ENCODE peak calls at places on chromosome 16, in seven cellular contexts. Y is stimulated activated CD8-positive, alpha-beta memory T cell treated with anti-CD3 and anti-CD28 coated beads, Interleukin-12 subunit alpha, Interleukin-12 subunit beta, amount 100 ng/mL, for 1 hour; L is cardiac fibroblast; S is type B pancreatic cell; K is ovary; J is skeletal muscle cell; H is substantia nigra. D is an unnamed sample.

GRCh38 chr16:56910654-56911539 is 21.0 kb upstream of the HERPUD1 start:
- DNase-seq in L (peak), Y (no peak), J (peak), K (no peak), H (no peak), S (no peak), D (peak)

GRCh38 chr16:11880047-11880446 is 28.7 kb upstream of the RSL1D1 start:
- DNase-seq in L (no peak), Y (no peak), J (no peak), H (no peak), S (no peak), K (no peak), D (no peak)

GRCh38 chr16:82085380-82085779 is 50.3 kb downstream of the HSD17B2 start:
- DNase-seq in L (no peak), Y (no peak), K (no peak), J (no peak), H (no peak), S (no peak), D (no peak)

GRCh38 chr16:19389246-19389645 is 28.4 kb upstream of the TMC5 start:
- DNase-seq in H (no peak), S (no peak), K (no peak), Y (no peak), L (peak), J (no peak), D (peak)

GRCh38 chr16:49399594-49400364 is 26.2 kb downstream of the C16orf78 start:
- DNase-seq in K (no peak), H (no peak), Y (no peak), S (no peak), J (no peak), L (no peak), D (no peak)

GRCh38 chr16:81123092-81123852 is 27.1 kb upstream of the GCSH start:
- DNase-seq in K (no peak), J (no peak), H (no peak), Y (no peak), L (no peak), S (no peak), D (no peak)

GRCh38 chr16:1057252-1057932 is 15.2 kb upstream of the SSTR5 start:
- DNase-seq in Y (peak), H (no peak), S (no peak), L (peak), J (no peak), K (no peak), D (peak)

GRCh38 chr16:47611042-47611441 is 149.9 kb downstream of the PHKB start:
- DNase-seq in K (no peak), H (no peak), J (no peak), Y (no peak), L (no peak), S (no peak), D (no peak)

GRCh38 chr16:84378099-84378498 is 9.8 kb downstream of the ATP2C2 start:
- DNase-seq in Y (no peak), S (no peak), H (no peak), L (no peak), K (no peak), J (no peak), D (no peak)

GRCh38 chr16:47695746-47696145 is 234.6 kb downstream of the PHKB start:
- DNase-seq in Y (no peak), S (no peak), H (no peak), J (no peak), K (no peak), L (no peak), D (no peak)

GRCh38 chr16:73048292-73049050 is 543 bp upstream of the ZFHX3 start:
- DNase-seq in L (peak), H (no peak), Y (no peak), S (no peak), J (no peak), K (peak), D (peak)

GRCh38 chr16:6573577-6573976 is 759.1 kb upstream of the RBFOX1 start:
- DNase-seq in K (no peak), H (peak), S (no peak), Y (no peak), L (no peak), J (no peak), D (no peak)

GRCh38 chr16:52389045-52389444 is 157.9 kb downstream of the TOX3 start:
- DNase-seq in K (no peak), H (no peak), Y (no peak), L (no peak), J (no peak), S (no peak), D (no peak)

GRCh38 chr16:11903906-11904305 is 11.8 kb downstream of the GSPT1 start:
- DNase-seq in J (no peak), H (no peak), Y (no peak), L (no peak), K (no peak), S (no peak), D (no peak)

GRCh38 chr16:47055136-47055885 is 81.8 kb upstream of the DNAJA2 start:
- DNase-seq in J (no peak), S (no peak), K (no peak), Y (no peak), H (no peak), L (no peak), D (no peak)

GRCh38 chr16:12141556-12141955 is 165.0 kb downstream of the SNX29 start:
- DNase-seq in L (no peak), K (no peak), Y (no peak), H (no peak), J (no peak), S (no peak), D (peak)

GRCh38 chr16:10383626-10384025 is 2.2 kb upstream of the ATF7IP2 start:
- DNase-seq in K (no peak), Y (no peak), S (no peak), L (peak), H (no peak), J (no peak), D (no peak)

GRCh38 chr16:70804729-70805169 is 3.8 kb upstream of the VAC14 start:
- DNase-seq in H (no peak), K (no peak), Y (no peak), S (no peak), L (no peak), J (no peak), D (no peak)

GRCh38 chr16:81077077-81077940 is at the start of gene C16orf46:
- DNase-seq in S (peak), J (peak), K (peak), Y (peak), H (peak), L (peak), D (peak)

GRCh38 chr16:29170393-29171239 is 185.8 kb downstream of the LAT start:
- DNase-seq in K (no peak), L (no peak), S (no peak), H (no peak), Y (no peak), J (no peak), D (no peak)

GRCh38 chr16:31869511-31870201 is 4.0 kb upstream of the ZNF267 start:
- DNase-seq in H (no peak), L (peak), K (no peak), S (no peak), Y (peak), J (peak), D (peak)

GRCh38 chr16:78390070-78390469 is 290.6 kb downstream of the WWOX start:
- DNase-seq in H (no peak), Y (no peak), L (no peak), K (no peak), S (no peak), J (no peak), D (no peak)

GRCh38 chr16:57799619-57800212 is 2.6 kb downstream of the KIFC3 start:
- DNase-seq in H (no peak), L (no peak), K (no peak), S (no peak), J (no peak), Y (no peak), D (no peak)

GRCh38 chr16:80931985-80932720 is 74.5 kb downstream of the CMC2 start:
- DNase-seq in L (peak), J (peak), K (peak), H (peak), S (peak), Y (no peak), D (peak)

GRCh38 chr16:88730632-88731607 is 24.6 kb downstream of the CTU2 start:
- DNase-seq in J (no peak), S (no peak), K (no peak), Y (no peak), L (no peak), H (no peak), D (no peak)

GRCh38 chr16:70646260-70647241 is at the start of gene IL34:
- DNase-seq in K (peak), Y (no peak), H (no peak), L (peak), S (no peak), J (peak), D (no peak)

GRCh38 chr16:59754854-59755253 is 1020.7 kb upstream of the GOT2 start:
- DNase-seq in L (no peak), S (no peak), Y (no peak), K (no peak), J (no peak), H (no peak), D (no peak)

GRCh38 chr16:66369055-66369592 is 2.6 kb downstream of the CDH5 start:
- DNase-seq in J (no peak), K (no peak), S (no peak), H (no peak), L (peak), Y (no peak), D (no peak)

GRCh38 chr16:10833271-10833670 is 14.7 kb upstream of the TVP23A start:
- DNase-seq in H (no peak), J (no peak), Y (no peak), S (no peak), K (no peak), L (no peak), D (no peak)

GRCh38 chr16:30984669-30985400 is at the start of gene HSD3B7:
- DNase-seq in L (peak), H (peak), J (peak), Y (peak), K (peak), S (peak), D (peak)

GRCh38 chr16:28019218-28019617 is 44.3 kb downstream of the GSG1L start:
- DNase-seq in Y (no peak), H (no peak), S (no peak), K (no peak), J (no peak), L (no peak), D (no peak)

GRCh38 chr16:3963203-3963602 is 82.7 kb upstream of the CREBBP start:
- DNase-seq in L (peak), J (no peak), S (no peak), K (no peak), Y (no peak), H (no peak), D (no peak)

GRCh38 chr16:82987767-82988166 is 361.0 kb downstream of the CDH13 start:
- DNase-seq in J (no peak), L (peak), H (no peak), S (no peak), Y (no peak), K (no peak), D (no peak)

GRCh38 chr16:22370038-22370541 is 4.3 kb downstream of the CDR2 start:
- DNase-seq in H (no peak), K (no peak), S (no peak), L (peak), Y (no peak), J (no peak), D (peak)

GRCh38 chr16:11201498-11202259 is 54.3 kb downstream of the SOCS1 start:
- DNase-seq in K (no peak), S (no peak), J (no peak), H (no peak), L (peak), Y (no peak), D (peak)

GRCh38 chr16:67296422-67296821 is 17.1 kb downstream of the PLEKHG4 start:
- DNase-seq in J (peak), L (peak), S (no peak), H (no peak), Y (no peak), K (no peak), D (peak)

GRCh38 chr16:86318119-86318518 is 192.2 kb upstream of the FOXF1 start:
- DNase-seq in H (no peak), J (no peak), S (no peak), L (no peak), K (no peak), Y (no peak), D (no peak)

GRCh38 chr16:24537474-24538337 is 1.7 kb upstream of the RBBP6 start:
- DNase-seq in K (no peak), S (no peak), L (no peak), J (no peak), H (no peak), Y (no peak), D (no peak)

D was measured in PC-3.